ENCODE peak calls at places on chromosomes 4 and X, in seven cellular contexts. T, G, K, D, Z, F and O are unnamed samples.

GRCh38 chr4:53055274-53055673 is 193.2 kb downstream of the RASL11B start:
- DNase-seq in F (peak; percentile 84), D (no peak), G (no peak), T (no peak), Z (peak; percentile 2), K (no peak), O (peak; percentile 5)

GRCh38 chr4:29708473-29708872 is 1011.7 kb upstream of the PCDH7 start:
- DNase-seq in T (no peak), F (peak; percentile 88), G (no peak), D (no peak), K (no peak), Z (no peak), O (peak; percentile 5)

GRCh38 chr4:80336582-80336981 is 1.1 kb downstream of the CFAP299 start:
- DNase-seq in T (no peak), K (no peak), G (no peak), F (peak; percentile 32), D (peak; percentile 13), Z (no peak), O (peak; percentile 17)

GRCh38 chrX:48597353-48598264 is at the start of gene WDR13:
- DNase-seq in Z (peak; percentile 94), F (peak; percentile 93), G (peak; percentile 82), T (peak; percentile 84), K (peak; percentile 92), D (peak; percentile 84), O (peak; percentile 47)

GRCh38 chr4:92519727-92520126 is 216.0 kb downstream of the GRID2 start:
- DNase-seq in G (no peak), K (no peak), T (no peak), Z (no peak), F (no peak), D (no peak), O (no peak)

GRCh38 chrX:38768079-38768478 is 33.2 kb upstream of the MID1IP1 start:
- DNase-seq in T (no peak), K (no peak), D (no peak), F (peak; percentile 33), G (no peak), Z (peak; percentile 13), O (no peak)

GRCh38 chr4:99352602-99353580 is at the start of gene ADH1C:
- DNase-seq in Z (no peak), D (no peak), F (peak; percentile 1), G (no peak), K (peak; percentile 13), T (no peak), O (no peak)

GRCh38 chr4:78622253-78622979 is 70.8 kb downstream of the ANXA3 start:
- DNase-seq in F (peak; percentile 73), T (no peak), D (peak; percentile 29), K (no peak), G (no peak), Z (no peak), O (peak; percentile 10)

GRCh38 chr4:8552581-8553205 is 27.5 kb upstream of the GPR78 start:
- DNase-seq in Z (no peak), T (no peak), D (no peak), F (no peak), K (no peak), G (no peak), O (no peak)

GRCh38 chr4:77235289-77235854 is 78.4 kb downstream of the CCNG2 start:
- DNase-seq in F (no peak), G (no peak), T (no peak), D (no peak), Z (no peak), K (no peak), O (no peak)

GRCh38 chrX:24777660-24778059 is 83.9 kb downstream of the POLA1 start:
- DNase-seq in T (no peak), G (no peak), D (no peak), Z (no peak), F (no peak), K (no peak), O (no peak)

DNA sequence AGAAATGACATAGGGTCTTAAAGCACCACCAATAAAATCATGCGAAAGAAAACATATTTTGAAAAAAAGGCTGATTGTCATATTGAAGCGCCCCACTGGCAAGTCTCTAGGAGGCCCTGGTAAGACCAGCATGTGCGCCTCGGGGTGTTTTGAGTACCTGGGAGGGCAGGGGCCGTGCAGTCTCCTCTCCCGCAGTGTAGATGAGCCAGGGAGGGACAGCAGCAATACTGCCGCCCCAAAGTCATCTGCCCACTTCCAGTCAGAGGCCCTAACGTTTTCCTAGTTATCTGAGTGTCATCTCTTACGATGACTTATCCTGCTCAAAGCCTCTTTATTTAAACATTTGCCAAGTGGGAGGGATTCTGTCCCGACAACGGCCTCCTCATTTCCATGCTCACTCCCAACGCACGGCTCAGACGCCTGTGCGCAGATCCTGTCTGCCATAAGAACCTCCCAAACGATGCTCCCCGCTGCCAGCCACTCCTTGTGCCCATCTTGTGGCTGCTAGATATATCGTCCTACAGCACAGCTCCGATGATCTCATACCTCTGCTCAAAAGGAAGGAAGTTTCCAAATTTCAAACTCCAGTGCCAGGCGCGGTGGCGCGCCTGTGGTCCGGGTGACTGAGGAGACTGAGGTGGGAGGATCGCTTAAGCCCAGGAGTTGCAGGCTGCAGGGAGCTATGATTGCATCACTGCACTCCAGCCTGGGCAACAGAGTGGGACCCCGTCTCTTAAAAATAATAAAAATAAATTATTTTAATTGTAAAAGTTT is 17.2 kb upstream of the SCRG1 start:
- DNase-seq in D (no peak), G (no peak), F (no peak), K (no peak), T (peak; percentile 20), Z (peak; percentile 52), O (peak; percentile 42)
- TF ChIP-seq POLR2A in D (no peak), G (no peak), F (no peak), K (no peak), T (peak; percentile 18), Z (no peak), O (peak; percentile 36)

GRCh38 chr4:124431663-124432192 is 280.8 kb downstream of the ANKRD50 start:
- DNase-seq in G (no peak), D (no peak), F (peak; percentile 75), K (no peak), T (no peak), Z (no peak), O (no peak)

GRCh38 chr4:124432500-124432899 is 280.0 kb downstream of the ANKRD50 start:
- DNase-seq in G (no peak), F (peak; percentile 27), T (no peak), Z (no peak), K (no peak), D (no peak), O (no peak)

GRCh38 chr4:124435276-124435675 is 277.3 kb downstream of the ANKRD50 start:
- DNase-seq in F (no peak), D (no peak), K (no peak), Z (no peak), G (no peak), T (no peak), O (no peak)

GRCh38 chr4:124433044-124433443 is 279.5 kb downstream of the ANKRD50 start:
- DNase-seq in D (no peak), K (no peak), T (no peak), G (no peak), Z (no peak), F (no peak), O (no peak)

GRCh38 chr4:124433500-124433899 is 279.0 kb downstream of the ANKRD50 start:
- DNase-seq in G (no peak), K (no peak), T (no peak), D (no peak), F (no peak), Z (no peak), O (no peak)
- TF ChIP-seq POLR2A in G (no peak), K (no peak), T (no peak), D (no peak), F (no peak), Z (no peak), O (no peak)

GRCh38 chr4:110195561-110196205 is 2.7 kb downstream of the ELOVL6 start:
- DNase-seq in T (no peak), G (peak; percentile 21), K (no peak), F (peak; percentile 17), D (no peak), Z (no peak), O (no peak)

GRCh38 chr4:110196206-110196870 is 2.1 kb downstream of the ELOVL6 start:
- DNase-seq in F (peak; percentile 32), D (peak; percentile 41), G (peak; percentile 44), K (peak; percentile 44), Z (peak; percentile 20), T (no peak), O (peak; percentile 13)

GRCh38 chr4:110197421-110198398 is 705 bp downstream of the ELOVL6 start:
- DNase-seq in T (no peak), G (peak; percentile 52), K (peak; percentile 28), F (peak; percentile 39), D (no peak), Z (peak; percentile 46), O (peak; percentile 15)

GRCh38 chr4:110196871-110197420 is 1.5 kb downstream of the ELOVL6 start:
- DNase-seq in Z (peak; percentile 49), K (no peak), G (peak; percentile 58), F (peak; percentile 31), D (no peak), T (peak; percentile 15), O (peak; percentile 12)

DNA sequence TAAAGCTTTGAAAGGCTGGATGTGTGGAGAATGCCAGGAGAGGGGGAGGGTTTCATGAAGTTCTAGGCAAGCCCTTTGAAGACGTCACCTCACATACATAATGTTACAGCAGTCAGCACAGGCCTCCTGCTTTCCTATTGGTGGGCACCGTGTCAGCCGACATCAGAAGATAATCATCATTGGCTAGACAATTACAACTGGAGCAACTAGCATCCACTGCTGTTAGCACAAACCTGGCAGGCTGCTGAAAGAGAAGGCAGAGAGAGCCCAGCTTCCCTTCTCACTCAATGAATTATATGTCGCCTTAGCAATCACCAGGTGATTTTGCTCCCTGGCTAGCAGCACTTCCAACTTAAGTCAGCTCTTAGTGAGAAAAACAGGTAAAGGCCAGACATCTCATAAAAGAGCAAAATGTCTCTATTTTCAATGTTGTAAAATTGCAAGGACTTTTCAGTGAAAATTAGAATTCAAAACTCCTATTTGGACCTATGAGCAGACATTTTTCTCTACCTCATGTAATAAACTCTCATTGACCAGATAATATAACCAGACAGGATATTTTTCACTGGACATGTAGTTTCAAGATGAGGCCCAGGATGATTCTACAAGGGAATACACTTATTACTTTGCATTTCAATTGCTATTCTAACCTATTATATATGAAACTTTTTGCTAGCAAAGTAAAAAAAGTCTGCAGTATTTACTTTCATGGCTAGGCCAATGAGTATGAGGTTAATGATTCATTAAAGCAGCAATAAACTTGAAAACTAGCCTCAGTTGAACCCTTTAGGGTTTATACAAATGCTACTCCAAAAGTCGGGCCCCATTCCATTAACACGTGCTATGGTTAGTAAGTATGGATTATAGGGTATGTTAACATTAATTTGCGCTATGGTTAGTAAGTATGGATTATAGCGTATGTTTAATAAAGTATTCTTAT is 4.3 kb downstream of the ELOVL6 start:
- DNase-seq in Z (peak; percentile 91), K (peak; percentile 49), F (peak; percentile 97), T (peak; percentile 42), G (peak; percentile 84), D (peak; percentile 74), O (peak; percentile 61)
- TF ChIP-seq POLR2A in Z (peak; percentile 78), K (no peak), F (peak; percentile 54), T (peak; percentile 62), G (peak; percentile 65), D (peak; percentile 78), O (no peak)

DNA sequence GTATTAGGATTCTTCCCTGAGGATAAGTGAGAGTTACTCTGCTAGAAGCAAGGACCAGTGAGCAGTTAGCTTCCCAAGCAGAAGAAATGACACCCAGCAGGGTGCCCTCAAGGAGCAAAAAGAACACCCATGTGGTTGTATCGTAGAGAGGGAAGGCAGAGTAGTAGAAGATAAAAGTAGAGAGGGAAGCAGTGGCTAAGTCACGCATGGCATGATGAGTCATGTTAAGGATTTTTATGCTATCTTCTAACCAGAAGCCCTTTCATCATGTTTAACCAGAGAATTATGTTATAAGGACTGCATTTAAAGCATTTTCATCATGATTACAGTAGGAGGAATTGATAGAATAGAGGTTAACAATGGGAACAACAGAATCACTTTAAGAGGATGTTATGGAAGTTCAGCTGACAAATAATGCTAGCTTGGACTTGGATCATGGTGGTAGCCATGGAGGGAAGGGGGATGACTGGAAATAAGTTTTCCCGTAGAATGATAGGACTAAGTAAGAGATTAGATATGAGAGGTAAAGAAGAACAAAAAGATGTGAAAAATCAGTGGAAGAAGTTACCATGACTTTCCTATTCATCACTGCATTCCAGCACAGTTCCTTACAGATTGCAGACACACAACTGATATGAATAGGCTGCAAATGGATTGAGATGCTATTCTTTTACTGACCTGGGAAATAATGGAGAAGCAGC is 383.5 kb upstream of the INTU start:
- DNase-seq in G (no peak), Z (no peak), T (no peak), K (no peak), D (no peak), F (peak; percentile 54), O (no peak)
- TF ChIP-seq POLR2A in G (no peak), Z (no peak), T (no peak), K (no peak), D (no peak), F (no peak), O (no peak)